ENCODE peak calls at places on chromosome 18, in seven cellular contexts. One of them, this sample, is unnamed.

GRCh38 chr18:47587587-47587986 is 336.1 kb upstream of the SKOR2 start:
- DNase-seq in neuronal stem cell: no peak
- DNase-seq in fibroblast of lung: no peak
- DNase-seq in CD4-positive, alpha-beta T cell: no peak
- DNase-seq in heart left ventricle: no peak
- DNase-seq in brain microvascular endothelial cell: no peak
- DNase-seq in thoracic aorta: no peak
- DNase-seq in this sample: no peak

GRCh38 chr18:41353726-41354125 is 601.3 kb upstream of the PIK3C3 start:
- DNase-seq in heart left ventricle: no peak
- DNase-seq in brain microvascular endothelial cell: no peak
- DNase-seq in fibroblast of lung: no peak
- DNase-seq in CD4-positive, alpha-beta T cell: no peak
- DNase-seq in neuronal stem cell: no peak
- DNase-seq in thoracic aorta: no peak
- DNase-seq in this sample: no peak

GRCh38 chr18:69838620-69839411 is 108.9 kb downstream of the CD226 start:
- DNase-seq in CD4-positive, alpha-beta T cell: no peak
- DNase-seq in neuronal stem cell: no peak
- DNase-seq in thoracic aorta: no peak
- DNase-seq in fibroblast of lung: no peak
- DNase-seq in heart left ventricle: no peak
- DNase-seq in brain microvascular endothelial cell: no peak
- DNase-seq in this sample: no peak

GRCh38 chr18:69490813-69491212 is 90.1 kb downstream of the DOK6 start:
- DNase-seq in brain microvascular endothelial cell: peak; percentile 76
- DNase-seq in CD4-positive, alpha-beta T cell: no peak
- DNase-seq in thoracic aorta: no peak
- DNase-seq in neuronal stem cell: no peak
- DNase-seq in fibroblast of lung: peak; percentile 81
- DNase-seq in heart left ventricle: no peak
- DNase-seq in this sample: no peak

GRCh38 chr18:10927290-10927979 is 221.9 kb downstream of the PIEZO2 start:
- DNase-seq in heart left ventricle: peak; percentile 30
- DNase-seq in neuronal stem cell: no peak
- DNase-seq in CD4-positive, alpha-beta T cell: no peak
- DNase-seq in brain microvascular endothelial cell: peak; percentile 73
- DNase-seq in fibroblast of lung: peak; percentile 89
- DNase-seq in thoracic aorta: no peak
- DNase-seq in this sample: no peak

GRCh38 chr18:78073275-78073674 is 823.6 kb downstream of the GALR1 start:
- DNase-seq in fibroblast of lung: no peak
- DNase-seq in CD4-positive, alpha-beta T cell: no peak
- DNase-seq in thoracic aorta: no peak
- DNase-seq in brain microvascular endothelial cell: no peak
- DNase-seq in heart left ventricle: no peak
- DNase-seq in neuronal stem cell: no peak
- DNase-seq in this sample: no peak

GRCh38 chr18:65753520-65753919 is 2.7 kb downstream of the CDH7 start:
- DNase-seq in heart left ventricle: no peak
- DNase-seq in fibroblast of lung: peak; percentile 5
- DNase-seq in neuronal stem cell: peak; percentile 43
- DNase-seq in brain microvascular endothelial cell: no peak
- DNase-seq in thoracic aorta: no peak
- DNase-seq in CD4-positive, alpha-beta T cell: no peak
- DNase-seq in this sample: no peak

GRCh38 chr18:2188258-2188657 is 383.0 kb downstream of the METTL4 start:
- DNase-seq in neuronal stem cell: no peak
- DNase-seq in thoracic aorta: no peak
- DNase-seq in brain microvascular endothelial cell: no peak
- DNase-seq in heart left ventricle: no peak
- DNase-seq in CD4-positive, alpha-beta T cell: no peak
- DNase-seq in fibroblast of lung: no peak
- DNase-seq in this sample: no peak

GRCh38 chr18:10401489-10401888 is 52.9 kb upstream of the APCDD1 start:
- DNase-seq in heart left ventricle: no peak
- DNase-seq in fibroblast of lung: peak; percentile 75
- DNase-seq in thoracic aorta: no peak
- DNase-seq in brain microvascular endothelial cell: no peak
- DNase-seq in neuronal stem cell: no peak
- DNase-seq in CD4-positive, alpha-beta T cell: no peak
- DNase-seq in this sample: no peak

GRCh38 chr18:28647961-28648360 is 471.0 kb upstream of the CDH2 start:
- DNase-seq in heart left ventricle: no peak
- DNase-seq in brain microvascular endothelial cell: no peak
- DNase-seq in thoracic aorta: no peak
- DNase-seq in neuronal stem cell: no peak
- DNase-seq in fibroblast of lung: no peak
- DNase-seq in CD4-positive, alpha-beta T cell: no peak
- DNase-seq in this sample: no peak

GRCh38 chr18:76565238-76566173 is 70.5 kb upstream of the ZNF516 start:
- DNase-seq in brain microvascular endothelial cell: peak; percentile 90
- DNase-seq in thoracic aorta: peak; percentile 34
- DNase-seq in CD4-positive, alpha-beta T cell: no peak
- DNase-seq in neuronal stem cell: peak; percentile 75
- DNase-seq in fibroblast of lung: peak; percentile 95
- DNase-seq in heart left ventricle: peak; percentile 73
- DNase-seq in this sample: peak; percentile 57

GRCh38 chr18:73556904-73557303 is 590.7 kb downstream of the FBXO15 start:
- DNase-seq in CD4-positive, alpha-beta T cell: no peak
- DNase-seq in fibroblast of lung: no peak
- DNase-seq in thoracic aorta: no peak
- DNase-seq in heart left ventricle: no peak
- DNase-seq in brain microvascular endothelial cell: no peak
- DNase-seq in neuronal stem cell: no peak
- DNase-seq in this sample: no peak

GRCh38 chr18:13302611-13303267 is 84.2 kb downstream of the LDLRAD4 start:
- DNase-seq in heart left ventricle: no peak
- DNase-seq in CD4-positive, alpha-beta T cell: no peak
- DNase-seq in brain microvascular endothelial cell: no peak
- DNase-seq in fibroblast of lung: no peak
- DNase-seq in thoracic aorta: no peak
- DNase-seq in neuronal stem cell: no peak
- DNase-seq in this sample: no peak

GRCh38 chr18:56517181-56517580 is 121.2 kb downstream of the TXNL1 start:
- DNase-seq in fibroblast of lung: peak; percentile 62
- DNase-seq in brain microvascular endothelial cell: no peak
- DNase-seq in CD4-positive, alpha-beta T cell: no peak
- DNase-seq in thoracic aorta: no peak
- DNase-seq in heart left ventricle: no peak
- DNase-seq in neuronal stem cell: no peak
- DNase-seq in this sample: no peak

GRCh38 chr18:37484893-37485834 is 80.4 kb downstream of the CELF4 start:
- DNase-seq in heart left ventricle: no peak
- DNase-seq in CD4-positive, alpha-beta T cell: no peak
- DNase-seq in fibroblast of lung: peak; percentile 8
- DNase-seq in neuronal stem cell: peak; percentile 42
- DNase-seq in brain microvascular endothelial cell: no peak
- DNase-seq in thoracic aorta: no peak
- DNase-seq in this sample: peak; percentile 16

GRCh38 chr18:59927246-59927825 is 27.5 kb downstream of the PMAIP1 start:
- DNase-seq in fibroblast of lung: peak; percentile 78
- DNase-seq in brain microvascular endothelial cell: no peak
- DNase-seq in heart left ventricle: no peak
- DNase-seq in CD4-positive, alpha-beta T cell: no peak
- DNase-seq in thoracic aorta: no peak
- DNase-seq in neuronal stem cell: no peak
- DNase-seq in this sample: no peak

GRCh38 chr18:59926131-59926530 is 26.3 kb downstream of the PMAIP1 start:
- DNase-seq in fibroblast of lung: no peak
- DNase-seq in thoracic aorta: no peak
- DNase-seq in heart left ventricle: no peak
- DNase-seq in CD4-positive, alpha-beta T cell: no peak
- DNase-seq in brain microvascular endothelial cell: no peak
- DNase-seq in neuronal stem cell: no peak
- DNase-seq in this sample: no peak

GRCh38 chr18:59928201-59928600 is 28.4 kb downstream of the PMAIP1 start:
- DNase-seq in CD4-positive, alpha-beta T cell: no peak
- DNase-seq in thoracic aorta: no peak
- DNase-seq in fibroblast of lung: no peak
- DNase-seq in heart left ventricle: no peak
- DNase-seq in brain microvascular endothelial cell: no peak
- DNase-seq in neuronal stem cell: no peak
- DNase-seq in this sample: no peak

GRCh38 chr18:59921384-59921891 is 21.6 kb downstream of the PMAIP1 start:
- DNase-seq in fibroblast of lung: peak; percentile 29
- DNase-seq in thoracic aorta: no peak
- DNase-seq in heart left ventricle: no peak
- DNase-seq in brain microvascular endothelial cell: no peak
- DNase-seq in CD4-positive, alpha-beta T cell: no peak
- DNase-seq in neuronal stem cell: no peak
- DNase-seq in this sample: no peak

DNA sequence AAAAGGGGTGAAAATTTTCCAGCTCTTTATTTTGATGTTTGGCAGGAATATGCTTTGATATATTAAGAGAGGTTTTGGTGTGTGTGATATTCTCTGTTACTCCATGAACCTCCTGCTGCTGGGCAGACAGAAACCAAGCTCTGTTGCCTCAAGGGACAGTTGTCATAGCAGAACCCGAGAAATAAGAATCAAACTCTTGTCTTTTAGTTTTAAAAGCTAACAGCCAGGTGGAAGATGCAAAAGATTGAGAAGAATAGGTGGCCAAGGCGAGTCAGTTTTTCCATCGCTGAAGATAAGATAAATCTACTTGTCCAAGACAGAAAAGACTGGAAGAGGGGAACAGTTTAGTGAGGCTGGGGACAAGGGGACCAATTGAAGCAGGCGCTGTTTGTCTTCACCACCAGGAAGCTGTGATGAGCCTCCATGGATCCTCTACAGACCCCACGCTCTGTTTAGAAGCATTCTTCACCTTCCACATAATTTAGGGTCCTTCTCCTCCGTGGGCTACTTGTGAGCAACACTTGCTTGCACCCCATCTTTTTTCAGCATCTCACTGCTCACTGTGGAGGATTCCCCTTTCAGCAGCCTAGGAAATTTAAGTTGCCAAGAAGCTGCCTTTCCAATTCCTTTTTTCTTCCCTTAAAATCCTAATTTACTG is 23.9 kb downstream of the PMAIP1 start:
- DNase-seq in fibroblast of lung: no peak
- DNase-seq in heart left ventricle: no peak
- DNase-seq in brain microvascular endothelial cell: no peak
- DNase-seq in CD4-positive, alpha-beta T cell: no peak
- DNase-seq in thoracic aorta: no peak
- DNase-seq in neuronal stem cell: no peak
- DNase-seq in this sample: no peak
- H3K27ac ChIP-seq in fibroblast of lung: no peak overlapping the region
- H3K27ac ChIP-seq in heart left ventricle: no peak overlapping the region
- H3K27ac ChIP-seq in brain microvascular endothelial cell: no peak overlapping the region
- H3K27ac ChIP-seq in CD4-positive, alpha-beta T cell: no peak overlapping the region
- H3K27ac ChIP-seq in thoracic aorta: no peak overlapping the region
- H3K27ac ChIP-seq in neuronal stem cell: no peak overlapping the region
- H3K27ac ChIP-seq in this sample: no peak overlapping the region

GRCh38 chr18:58091099-58091611 is 47.1 kb downstream of the NEDD4L start:
- DNase-seq in brain microvascular endothelial cell: no peak
- DNase-seq in fibroblast of lung: peak; percentile 2
- DNase-seq in thoracic aorta: no peak
- DNase-seq in heart left ventricle: no peak
- DNase-seq in CD4-positive, alpha-beta T cell: no peak
- DNase-seq in neuronal stem cell: no peak
- DNase-seq in this sample: peak; percentile 48

GRCh38 chr18:58095655-58096054 is 51.6 kb downstream of the NEDD4L start:
- DNase-seq in brain microvascular endothelial cell: no peak
- DNase-seq in fibroblast of lung: no peak
- DNase-seq in CD4-positive, alpha-beta T cell: no peak
- DNase-seq in heart left ventricle: no peak
- DNase-seq in neuronal stem cell: no peak
- DNase-seq in thoracic aorta: no peak
- DNase-seq in this sample: no peak

GRCh38 chr18:58095251-58095650 is 51.2 kb downstream of the NEDD4L start:
- DNase-seq in CD4-positive, alpha-beta T cell: no peak
- DNase-seq in fibroblast of lung: no peak
- DNase-seq in neuronal stem cell: no peak
- DNase-seq in brain microvascular endothelial cell: no peak
- DNase-seq in thoracic aorta: no peak
- DNase-seq in heart left ventricle: no peak
- DNase-seq in this sample: no peak

GRCh38 chr18:58096658-58097057 is 52.6 kb downstream of the NEDD4L start:
- DNase-seq in thoracic aorta: no peak
- DNase-seq in heart left ventricle: no peak
- DNase-seq in CD4-positive, alpha-beta T cell: no peak
- DNase-seq in fibroblast of lung: no peak
- DNase-seq in brain microvascular endothelial cell: no peak
- DNase-seq in neuronal stem cell: no peak
- DNase-seq in this sample: no peak

GRCh38 chr18:58093311-58093790 is 49.3 kb downstream of the NEDD4L start:
- DNase-seq in CD4-positive, alpha-beta T cell: no peak
- DNase-seq in brain microvascular endothelial cell: no peak
- DNase-seq in fibroblast of lung: no peak
- DNase-seq in heart left ventricle: no peak
- DNase-seq in thoracic aorta: no peak
- DNase-seq in neuronal stem cell: no peak
- DNase-seq in this sample: no peak
- H3K27ac ChIP-seq in CD4-positive, alpha-beta T cell: no peak overlapping the region
- H3K27ac ChIP-seq in brain microvascular endothelial cell: no peak overlapping the region
- H3K27ac ChIP-seq in fibroblast of lung: no peak overlapping the region
- H3K27ac ChIP-seq in heart left ventricle: no peak overlapping the region
- H3K27ac ChIP-seq in thoracic aorta: no peak overlapping the region
- H3K27ac ChIP-seq in neuronal stem cell: no peak overlapping the region
- H3K27ac ChIP-seq in this sample: peak overlapping the region; percentile 37

GRCh38 chr18:48938827-48939367 is 11.9 kb downstream of the SMAD7 start:
- DNase-seq in fibroblast of lung: peak; percentile 67
- DNase-seq in heart left ventricle: no peak
- DNase-seq in thoracic aorta: no peak
- DNase-seq in brain microvascular endothelial cell: no peak
- DNase-seq in CD4-positive, alpha-beta T cell: no peak
- DNase-seq in neuronal stem cell: no peak
- DNase-seq in this sample: no peak
- H3K27ac ChIP-seq in fibroblast of lung: peak overlapping the region; percentile 30
- H3K27ac ChIP-seq in heart left ventricle: peak overlapping the region; percentile 98
- H3K27ac ChIP-seq in thoracic aorta: peak overlapping the region; percentile 86
- H3K27ac ChIP-seq in brain microvascular endothelial cell: peak overlapping the region; percentile 50
- H3K27ac ChIP-seq in CD4-positive, alpha-beta T cell: no peak overlapping the region
- H3K27ac ChIP-seq in neuronal stem cell: no peak overlapping the region
- H3K27ac ChIP-seq in this sample: peak overlapping the region; percentile 98

DNA sequence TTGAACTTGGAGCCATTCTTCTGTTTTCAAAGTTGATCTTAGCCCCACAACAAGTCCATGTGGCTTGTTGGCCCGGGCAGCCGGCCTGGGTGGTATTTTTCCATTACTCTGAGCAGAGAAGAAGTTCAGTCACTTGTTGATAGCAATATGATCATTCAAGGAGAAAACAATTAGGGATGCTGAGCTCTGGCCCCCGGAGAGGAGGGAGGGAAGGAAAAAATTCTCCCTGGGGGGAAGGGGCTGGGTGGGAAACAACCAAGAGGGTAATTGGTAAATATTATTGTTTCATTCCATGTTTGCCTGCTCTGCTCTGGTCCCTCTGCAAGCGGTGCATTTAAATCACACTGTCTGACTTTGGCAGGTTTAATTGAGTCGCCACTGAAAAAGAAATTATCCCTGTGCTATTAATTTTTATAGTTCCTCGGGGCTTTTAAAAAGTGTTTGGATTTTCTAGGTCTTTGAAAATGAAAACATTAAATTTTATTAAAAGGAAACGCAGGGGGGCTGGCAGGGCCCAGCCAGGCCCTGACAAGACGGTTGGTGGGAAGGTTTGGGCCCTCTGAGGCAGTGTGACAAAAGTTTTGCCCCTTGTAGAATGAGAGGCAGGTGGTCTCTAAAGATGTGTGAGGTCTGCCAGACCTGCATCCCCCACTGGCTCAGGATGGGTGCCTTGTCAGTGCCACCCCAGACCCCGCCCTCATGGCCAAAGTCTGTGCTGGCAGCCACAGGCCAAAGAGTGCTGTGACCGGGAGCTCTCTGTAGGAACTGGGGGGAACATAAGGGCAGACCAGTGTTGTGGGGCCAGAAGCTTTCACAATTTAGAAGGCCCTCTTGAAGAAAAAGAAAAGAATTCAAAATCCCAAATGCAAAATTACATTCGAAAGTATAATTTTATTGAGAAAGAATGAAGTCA is 52.5 kb upstream of the SLC14A2 start:
- DNase-seq in neuronal stem cell: no peak
- DNase-seq in CD4-positive, alpha-beta T cell: no peak
- DNase-seq in fibroblast of lung: no peak
- DNase-seq in heart left ventricle: peak; percentile 65
- DNase-seq in thoracic aorta: no peak
- DNase-seq in brain microvascular endothelial cell: no peak
- DNase-seq in this sample: peak; percentile 23
- H3K27ac ChIP-seq in neuronal stem cell: no peak overlapping the region
- H3K27ac ChIP-seq in CD4-positive, alpha-beta T cell: no peak overlapping the region
- H3K27ac ChIP-seq in fibroblast of lung: no peak overlapping the region
- H3K27ac ChIP-seq in heart left ventricle: peak overlapping the region; percentile 61
- H3K27ac ChIP-seq in thoracic aorta: peak overlapping the region; percentile 80
- H3K27ac ChIP-seq in brain microvascular endothelial cell: no peak overlapping the region
- H3K27ac ChIP-seq in this sample: peak overlapping the region; percentile 60